ENCODE peak calls at places on chromosomes 13 and 19, in six cellular contexts. M is suprapubic skin; H is small intestine; S is astrocyte; Z is naive thymus-derived CD4-positive, alpha-beta T cell; X is cardiac muscle cell. B is an unnamed sample. For H3K9me3, the result is how much of the 10 kb centered on the place peaks cover.

GRCh38 chr13:32202268-32202667 is 112.9 kb downstream of the ZAR1L start:
- DNase-seq in Z (no peak), X (no peak), H (no peak), M (no peak), S (no peak), B (no peak)

GRCh38 chr13:26529441-26529840 is 28.0 kb upstream of the WASF3 start:
- DNase-seq in Z (no peak), S (peak), X (peak), M (no peak), H (peak), B (peak)

GRCh38 chr19:1236566-1236965 is 1.2 kb downstream of the CBARP start:
- DNase-seq in Z (no peak), M (no peak), S (no peak), H (no peak), X (no peak), B (peak)

GRCh38 chr19:8363803-8364771 is at the start of gene ANGPTL4:
- DNase-seq in Z (peak), H (peak), M (peak), S (peak), X (peak), B (no peak)

GRCh38 chr13:42615691-42616090 is 41.7 kb downstream of the TNFSF11 start:
- DNase-seq in X (no peak), H (no peak), S (no peak), M (no peak), Z (no peak), B (no peak)

GRCh38 chr13:100022798-100023197 is 41.2 kb downstream of the ZIC2 start:
- DNase-seq in S (no peak), M (no peak), Z (no peak), H (no peak), X (no peak), B (no peak)

GRCh38 chr13:91346848-91347211 is 657 bp upstream of the MIR17HG start:
- DNase-seq in H (peak), M (no peak), Z (peak), S (no peak), X (peak), B (no peak)

GRCh38 chr13:23510979-23511735 is 59.1 kb upstream of the TNFRSF19 start:
- DNase-seq in S (peak), M (no peak), Z (no peak), X (peak), H (no peak), B (no peak)

GRCh38 chr19:52670046-52670445 is 31.9 kb upstream of the ZNF83 start:
- DNase-seq in M (no peak), Z (no peak), H (no peak), S (no peak), X (no peak), B (no peak)

GRCh38 chr13:79995334-79995733 is 345.6 kb downstream of the SPRY2 start:
- DNase-seq in M (no peak), X (peak), Z (no peak), H (no peak), S (peak), B (no peak)

GRCh38 chr19:41324921-41325639 is 15.1 kb downstream of the CCDC97 start:
- DNase-seq in M (no peak), H (no peak), Z (no peak), S (peak), X (peak), B (no peak)

GRCh38 chr13:94480672-94481145 is 1.2 kb upstream of the DCT start:
- DNase-seq in M (no peak), H (no peak), X (peak), S (peak), Z (no peak), B (no peak)

GRCh38 chr13:35534343-35534742 is 57.9 kb upstream of the MAB21L1 start:
- DNase-seq in X (no peak), M (no peak), S (no peak), Z (no peak), H (no peak), B (no peak)

GRCh38 chr13:35530147-35530546 is 53.7 kb upstream of the MAB21L1 start:
- DNase-seq in H (no peak), X (no peak), Z (no peak), S (no peak), M (no peak), B (no peak)

GRCh38 chr13:35527451-35527850 is 51.0 kb upstream of the MAB21L1 start:
- DNase-seq in H (no peak), X (no peak), M (no peak), S (no peak), Z (no peak), B (no peak)

GRCh38 chr13:35526577-35526976 is 50.1 kb upstream of the MAB21L1 start:
- DNase-seq in Z (no peak), H (no peak), M (no peak), X (no peak), S (no peak), B (no peak)

GRCh38 chr13:35531551-35531950 is 55.1 kb upstream of the MAB21L1 start:
- DNase-seq in X (no peak), M (no peak), Z (no peak), H (no peak), S (no peak), B (no peak)
- H3K9me3 ChIP-seq in X (under half), M (under half), Z (under half), H (under half), S (under half), B (under half)

GRCh38 chr19:43782689-43783231 is 2.0 kb upstream of the KCNN4 start:
- DNase-seq in X (no peak), H (peak), Z (no peak), M (no peak), S (no peak), B (no peak)

GRCh38 chr19:43782311-43782660 is 1.5 kb upstream of the KCNN4 start:
- DNase-seq in H (no peak), Z (no peak), S (no peak), M (no peak), X (no peak), B (no peak)

GRCh38 chr19:43784981-43785808 is 4.4 kb upstream of the KCNN4 start:
- DNase-seq in S (peak), X (peak), M (no peak), Z (peak), H (peak), B (peak)

GRCh38 chr19:43783636-43784035 is 2.9 kb upstream of the KCNN4 start:
- DNase-seq in Z (no peak), S (no peak), H (no peak), M (no peak), X (no peak), B (no peak)

DNA sequence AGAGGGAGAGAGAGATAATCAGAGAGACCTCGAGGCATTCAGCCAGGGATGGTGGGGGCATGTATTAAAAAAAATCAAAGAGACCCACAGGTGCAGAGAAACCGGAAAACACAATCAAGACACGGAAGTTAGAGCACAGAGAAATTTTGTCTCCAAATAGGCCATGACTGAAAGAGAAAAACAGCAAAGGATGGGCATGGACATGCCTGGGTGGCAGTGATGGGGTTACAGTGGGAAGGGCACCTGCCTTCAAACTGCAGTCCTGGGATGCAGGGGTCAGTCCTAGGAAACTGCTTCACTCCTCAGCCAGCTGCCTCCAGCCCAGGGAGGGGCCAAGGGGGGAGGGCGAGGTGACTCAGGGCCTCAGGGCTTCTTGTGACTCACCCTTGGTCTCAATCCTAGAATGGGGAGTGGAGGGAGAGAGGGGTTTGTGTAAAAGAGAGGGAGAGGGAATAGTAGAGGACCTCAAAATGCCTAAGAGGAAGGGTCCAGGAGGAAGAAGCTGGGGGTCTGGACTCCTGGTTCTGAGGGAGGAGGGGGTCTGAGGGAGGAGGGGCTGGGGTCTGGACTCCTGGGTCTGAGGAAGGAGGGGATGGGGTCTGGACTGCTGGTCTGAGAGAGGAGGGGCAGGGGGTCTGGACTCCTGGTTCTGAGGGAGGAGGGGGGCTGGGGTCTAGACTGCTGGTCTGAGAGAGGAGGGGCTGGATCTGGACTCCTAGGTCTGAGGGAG is 3.6 kb upstream of the KCNN4 start:
- DNase-seq in Z (peak), X (peak), H (no peak), M (no peak), S (peak), B (no peak)
- H3K4me3 ChIP-seq in Z (peak), X (no peak), H (no peak), M (peak), S (no peak), B (no peak)

DNA sequence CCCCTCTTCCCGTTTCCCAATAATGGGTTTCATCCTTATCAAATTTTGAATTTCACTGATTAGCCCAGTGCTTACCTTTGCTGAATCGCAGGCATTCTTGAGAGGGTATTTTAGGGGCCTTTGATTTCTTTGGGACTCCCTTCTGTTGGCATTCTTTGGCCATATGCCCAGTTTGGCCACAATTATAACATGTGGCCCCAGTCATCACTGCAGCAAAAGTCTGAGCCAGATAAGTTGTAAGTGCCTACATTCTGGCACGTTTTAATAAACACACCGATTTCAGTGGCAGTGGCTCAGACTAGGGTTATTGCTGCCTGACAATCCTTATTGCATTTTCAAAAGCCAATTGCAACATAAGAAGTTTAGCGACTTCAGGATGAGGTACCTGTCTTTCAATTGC is 41.4 kb downstream of the ZNF726 start:
- DNase-seq in S (no peak), X (no peak), M (no peak), H (no peak), Z (no peak), B (no peak)
- H3K9me3 ChIP-seq in S (under half), X (under half), M (under half), H (under half), Z (under half), B (under half)

GRCh38 chr13:95604534-95604915 is 40.0 kb downstream of the DZIP1 start:
- DNase-seq in H (no peak), M (no peak), S (peak), X (no peak), Z (no peak), B (no peak)
- H3K4me3 ChIP-seq in H (no peak), M (no peak), S (no peak), X (no peak), Z (no peak), B (no peak)

GRCh38 chr13:46307554-46307953 is 79.5 kb downstream of the RUBCNL start:
- DNase-seq in H (no peak), M (no peak), Z (no peak), X (no peak), S (no peak), B (no peak)

GRCh38 chr13:46304546-46304945 is 82.5 kb downstream of the RUBCNL start:
- DNase-seq in S (no peak), X (no peak), M (no peak), H (no peak), Z (no peak), B (no peak)

DNA sequence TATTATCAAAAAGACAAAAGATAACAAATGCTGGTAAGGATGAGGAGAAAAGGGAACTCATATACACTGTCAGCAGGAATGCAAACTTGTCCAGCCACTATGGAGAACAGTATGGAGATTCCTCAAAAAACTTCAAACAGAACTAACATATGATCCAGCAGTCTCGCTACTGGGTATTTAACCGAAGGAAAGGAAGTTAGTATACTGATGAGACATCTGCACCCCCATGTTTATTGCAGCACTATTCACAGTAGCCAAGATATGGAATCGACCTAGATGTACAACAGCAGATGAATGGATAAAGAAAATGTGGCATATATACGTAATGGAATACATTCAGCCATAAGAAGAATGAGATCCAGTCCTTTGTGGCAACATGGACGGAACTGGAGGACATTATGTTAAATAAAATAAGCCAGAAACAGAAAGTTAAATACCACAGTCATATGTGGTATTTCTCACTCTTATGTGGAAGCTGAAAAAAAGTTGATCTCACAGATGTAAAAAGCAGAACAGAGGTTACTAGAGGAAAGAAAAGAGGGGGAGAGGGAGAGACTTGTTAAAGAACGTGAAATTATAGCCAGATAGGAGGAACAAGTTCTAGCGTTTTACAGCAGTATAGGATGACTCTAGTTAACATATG is 83.2 kb downstream of the RUBCNL start:
- DNase-seq in M (no peak), Z (no peak), H (no peak), X (no peak), S (no peak), B (no peak)
- H3K9me3 ChIP-seq in M (under half), Z (under half), H (under half), X (under half), S (under half), B (under half)

DNA sequence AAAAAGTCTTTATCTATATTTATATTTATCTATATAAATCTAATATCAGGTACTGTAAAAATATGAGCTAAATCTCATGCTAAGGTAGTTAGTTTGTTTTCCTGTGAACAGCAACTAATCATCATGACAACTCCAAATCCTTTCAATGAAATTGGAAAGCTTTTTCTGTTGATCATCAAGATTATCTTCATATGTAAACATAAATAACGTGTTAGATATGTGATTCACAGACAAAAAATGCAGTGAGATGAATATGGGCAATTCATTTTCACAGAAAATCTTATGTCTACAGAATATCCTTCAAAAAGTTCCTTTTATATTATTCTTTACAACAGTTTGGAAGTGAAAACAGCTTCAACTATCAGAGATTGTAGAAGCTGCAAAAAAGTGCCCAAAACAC is 41.7 kb upstream of the EEF1AKMT1 start:
- DNase-seq in X (no peak), M (no peak), S (peak), H (no peak), Z (no peak), B (no peak)
- H3K4me3 ChIP-seq in X (peak), M (no peak), S (no peak), H (no peak), Z (no peak), B (no peak)

GRCh38 chr13:78662467-78662866 is 3.5 kb upstream of the OBI1 start:
- DNase-seq in X (no peak), H (no peak), M (no peak), Z (no peak), S (no peak), B (no peak)
- H3K9me3 ChIP-seq in X (under half), H (under half), M (under half), Z (under half), S (under half), B (under half)

DNA sequence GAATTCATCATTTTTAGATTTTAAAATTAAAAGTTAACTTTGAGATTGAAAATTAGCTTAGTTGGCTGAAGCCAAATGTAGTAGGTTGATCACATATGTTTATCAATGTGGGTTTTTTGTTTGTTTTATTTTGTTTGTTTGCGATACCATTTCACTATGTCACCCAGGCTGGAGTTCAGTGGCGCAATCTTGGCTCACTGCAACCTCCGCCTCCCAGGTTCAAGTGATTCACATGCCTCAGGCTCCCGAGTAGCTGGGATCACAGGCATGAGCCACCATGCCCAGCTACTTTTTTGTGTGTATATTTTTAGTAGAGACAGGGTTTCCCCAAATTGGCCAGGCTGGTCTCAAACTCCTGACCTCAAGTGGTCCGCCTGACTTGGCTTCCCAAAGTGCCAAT is 665.7 kb upstream of the SLC10A2 start:
- DNase-seq in Z (no peak), S (no peak), H (no peak), M (no peak), X (no peak), B (no peak)
- H3K4me3 ChIP-seq in Z (no peak), S (no peak), H (no peak), M (no peak), X (no peak), B (no peak)

DNA sequence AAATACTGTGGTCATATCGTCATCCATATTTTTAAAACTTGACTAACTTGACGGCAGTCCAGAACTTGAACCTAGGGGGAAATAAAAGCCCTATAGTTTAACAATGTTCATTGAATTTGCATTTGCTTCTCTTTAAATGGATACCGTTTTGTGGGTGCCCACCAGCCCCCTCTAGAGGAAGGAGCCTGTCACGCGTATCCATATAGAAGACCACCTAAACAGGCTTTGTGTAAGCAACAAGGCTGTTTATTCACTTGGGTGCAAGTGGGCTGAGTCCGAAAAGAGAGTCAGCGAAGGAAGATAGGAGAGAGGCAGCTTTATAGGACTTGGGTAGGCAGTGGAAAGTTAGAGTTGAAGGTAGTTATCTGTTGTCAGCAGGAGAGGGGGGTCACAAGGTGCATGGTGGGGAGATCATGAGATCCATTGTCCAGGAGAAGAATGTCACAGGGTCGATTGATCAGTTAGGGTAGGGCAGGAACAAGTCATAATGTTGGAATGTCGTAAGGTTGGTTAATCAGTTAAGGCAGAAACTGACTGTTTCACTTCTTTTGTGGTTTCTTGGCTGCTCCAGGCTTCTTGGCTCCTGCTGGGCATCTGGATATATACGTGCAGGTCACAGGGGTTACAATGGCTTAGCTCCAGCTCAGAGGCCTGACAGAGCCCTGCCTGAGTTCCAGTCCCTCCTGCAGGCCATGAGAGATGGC is 42.5 kb upstream of the ANKRD10 start:
- DNase-seq in H (no peak), S (no peak), M (no peak), X (no peak), Z (no peak), B (no peak)
- H3K9me3 ChIP-seq in H (under half), S (under half), M (under half), X (under half), Z (under half), B (under half)

DNA sequence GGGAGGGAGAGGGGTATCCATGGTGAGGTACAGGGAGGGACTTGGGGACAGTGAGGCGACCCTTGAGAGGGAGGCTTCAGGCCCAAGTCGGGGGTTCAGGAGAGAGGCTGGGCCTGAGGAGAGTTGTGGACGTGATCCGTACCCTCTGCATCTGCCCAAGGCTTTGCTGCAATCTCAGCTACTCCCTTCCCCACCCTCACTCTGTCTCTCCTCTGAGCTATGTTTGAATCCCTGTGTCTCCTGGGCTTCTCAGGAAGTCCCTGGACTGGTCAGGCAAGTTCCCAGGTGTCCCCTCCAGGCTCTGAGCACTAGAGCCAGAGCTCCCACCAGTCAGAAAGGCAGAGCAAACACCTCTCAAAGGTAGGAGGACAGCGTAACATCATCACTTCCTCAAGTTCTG is 1.8 kb downstream of the LIN37 start:
- DNase-seq in H (no peak), S (no peak), M (no peak), X (no peak), Z (no peak), B (no peak)
- H3K4me3 ChIP-seq in H (no peak), S (no peak), M (no peak), X (no peak), Z (no peak), B (no peak)

B was measured in HAP-1.